ENCODE peak calls at places on chromosomes 2 and 18, in nine cellular contexts. P is A549; U is colonic mucosa; W is endodermal cell; F is CD8-positive, alpha-beta T cell; T is IMR-90; R is left lung; Z is adrenal gland; V is astrocyte. Q is an unnamed sample.

GRCh38 chr18:13377496-13377895 is 158.9 kb downstream of the LDLRAD4 start:
- DNase-seq in V (peak; percentile 18), U (no peak), F (no peak), Z (peak; percentile 40), R (no peak), P (no peak), W (peak; percentile 30), T (peak; percentile 13), Q (no peak)

GRCh38 chr2:109613922-109614714 is at the start of the genes SEPTIN10 and SOWAHC:
- DNase-seq in Z (peak; percentile 97), U (peak; percentile 94), R (peak; percentile 98), W (peak; percentile 99), V (peak; percentile 98), P (peak; percentile 63), F (peak; percentile 72), T (peak; percentile 99), Q (peak; percentile 94)

GRCh38 chr2:238082858-238083257 is 17.3 kb upstream of the ESPNL start:
- DNase-seq in Z (no peak), T (no peak), F (no peak), V (no peak), U (no peak), R (no peak), W (no peak), P (no peak), Q (no peak)

GRCh38 chr2:129923265-129924141 is 56.0 kb upstream of the RAB6C start:
- DNase-seq in P (no peak), U (no peak), V (peak; percentile 13), Z (peak; percentile 46), W (peak; percentile 95), R (no peak), T (peak; percentile 37), F (no peak), Q (peak; percentile 41)

GRCh38 chr18:62979172-62979571 is 263.8 kb downstream of the PHLPP1 start:
- DNase-seq in R (peak; percentile 58), U (no peak), F (no peak), T (peak; percentile 96), Z (no peak), P (no peak), W (no peak), V (peak; percentile 84), Q (no peak)

GRCh38 chr2:126908721-126909177 is 10.1 kb downstream of the TEX51 start:
- DNase-seq in T (no peak), U (peak; percentile 12), W (peak; percentile 53), R (no peak), V (no peak), P (no peak), Z (no peak), F (no peak), Q (no peak)

GRCh38 chr2:235330775-235331438 is 162.9 kb upstream of the AGAP1 start:
- DNase-seq in P (peak; percentile 76), T (peak; percentile 94), R (no peak), V (peak; percentile 96), F (no peak), U (no peak), W (no peak), Z (peak; percentile 63), Q (peak; percentile 85)

GRCh38 chr2:241111443-241111810 is 9.3 kb upstream of the MTERF4 start:
- DNase-seq in T (no peak), W (no peak), Z (no peak), F (peak; percentile 77), V (no peak), U (no peak), P (no peak), R (no peak), Q (no peak)

GRCh38 chr2:50754514-50754913 is 277.4 kb downstream of the NRXN1 start:
- DNase-seq in P (no peak), T (no peak), R (no peak), V (no peak), U (no peak), F (no peak), Z (no peak), W (no peak), Q (no peak)

GRCh38 chr2:172100080-172101007 is 2.4 kb downstream of the DLX2 start:
- DNase-seq in Z (no peak), U (no peak), R (no peak), W (peak; percentile 80), T (no peak), F (no peak), P (no peak), V (no peak), Q (no peak)

GRCh38 chr18:63817441-63818051 is 42.3 kb downstream of the SERPINB7 start:
- DNase-seq in F (no peak), U (no peak), W (no peak), T (peak; percentile 71), R (no peak), P (no peak), Z (no peak), V (peak; percentile 87), Q (no peak)

GRCh38 chr18:50272593-50272992 is 6.3 kb upstream of the CFAP53 start:
- DNase-seq in Z (no peak), V (no peak), F (no peak), P (no peak), W (no peak), T (no peak), U (no peak), R (no peak), Q (no peak)

GRCh38 chr2:23452853-23453420 is 68.0 kb downstream of the KLHL29 start:
- DNase-seq in R (no peak), W (no peak), T (peak; percentile 47), P (no peak), Z (no peak), V (peak; percentile 72), U (no peak), F (peak; percentile 73), Q (no peak)

GRCh38 chr2:151729837-151730236 is 4.4 kb downstream of the NEB start:
- DNase-seq in P (no peak), W (no peak), Z (no peak), V (no peak), U (no peak), R (no peak), F (no peak), T (no peak), Q (no peak)

GRCh38 chr18:55737266-55737665 is 149.3 kb upstream of the TCF4 start:
- DNase-seq in P (no peak), V (no peak), R (no peak), U (no peak), T (no peak), F (no peak), Z (no peak), W (no peak), Q (no peak)

GRCh38 chr2:160287476-160287875 is 87.4 kb upstream of the ITGB6 start:
- DNase-seq in P (no peak), V (no peak), F (no peak), Z (no peak), W (no peak), U (no peak), R (no peak), T (peak; percentile 66), Q (no peak)
- TF ChIP-seq CTCF in P (no peak), V (no peak), F (no peak), Z (no peak), W (no peak), U (no peak), R (no peak), T (no peak), Q (no peak)

DNA sequence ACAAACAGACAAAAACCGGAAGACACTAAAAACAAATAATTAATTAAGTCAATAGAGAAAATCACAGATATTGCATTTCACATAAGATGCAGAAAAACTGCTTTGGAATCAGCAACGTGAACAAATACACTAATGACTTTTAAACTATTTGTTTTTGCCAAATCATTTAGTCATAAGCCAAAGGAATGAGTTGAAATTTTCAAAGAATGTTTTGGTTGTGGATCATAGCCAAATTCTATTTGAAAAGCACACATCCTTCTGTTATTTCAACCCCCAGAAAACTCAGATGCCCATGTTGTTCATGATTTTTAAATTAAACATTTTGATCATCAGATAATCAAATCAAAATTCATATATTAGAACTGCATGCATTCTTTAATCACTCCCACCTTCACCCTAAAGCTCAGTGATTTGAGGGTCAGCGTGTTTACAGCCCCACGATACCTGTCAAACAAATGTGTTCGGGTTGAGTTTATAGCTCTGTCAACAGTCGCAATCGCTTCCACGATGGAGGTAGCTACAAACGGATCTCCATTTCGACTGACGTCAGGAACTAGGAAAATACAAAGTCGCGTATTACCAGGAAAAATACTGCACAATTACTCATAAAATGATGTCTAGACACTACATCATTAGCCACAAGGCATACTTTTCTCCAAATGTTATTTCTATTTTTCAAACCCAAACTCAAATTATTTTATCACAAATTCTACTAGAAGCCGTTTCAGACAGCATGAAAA is 90.2 kb downstream of the PXDN start:
- DNase-seq in P (no peak), R (no peak), V (peak; percentile 93), T (peak; percentile 87), Z (no peak), F (no peak), U (no peak), W (peak; percentile 26), Q (no peak)
- H3K27ac ChIP-seq in P (no peak overlapping the region), R (no peak overlapping the region), V (peak overlapping the region; percentile 99), T (peak overlapping the region; percentile 91), Z (peak overlapping the region; percentile 54), F (no peak overlapping the region), U (no peak overlapping the region), W (no peak overlapping the region), Q (no peak overlapping the region)

GRCh38 chr2:52178845-52179244 is 1146.9 kb upstream of the NRXN1 start:
- DNase-seq in Z (no peak), U (no peak), W (no peak), F (no peak), V (peak; percentile 16), R (no peak), T (peak; percentile 46), P (no peak), Q (no peak)

DNA sequence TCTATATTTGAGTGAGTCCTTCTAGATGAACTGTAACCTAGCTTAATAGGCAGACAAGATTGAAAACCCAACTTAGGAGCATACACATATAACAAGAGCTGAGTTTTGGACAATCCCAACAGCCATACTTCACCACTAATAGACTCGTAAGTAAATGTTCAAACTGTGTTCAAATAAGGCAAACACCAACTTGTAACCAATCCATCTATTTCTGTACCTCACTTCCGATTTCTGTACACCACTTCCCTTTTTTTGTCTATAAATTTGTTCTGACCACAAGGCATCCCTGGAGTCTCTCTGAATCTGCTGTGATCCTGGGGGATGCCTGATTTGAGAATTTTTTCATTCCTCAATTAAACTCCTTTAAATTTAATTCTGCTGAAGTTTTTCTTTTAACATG is 1149.1 kb upstream of the NRXN1 start:
- DNase-seq in U (no peak), V (no peak), R (no peak), F (no peak), P (no peak), Z (no peak), T (no peak), W (no peak), Q (no peak)
- TF ChIP-seq CTCF in U (no peak), V (no peak), R (no peak), F (no peak), P (no peak), Z (no peak), T (no peak), W (no peak), Q (no peak)

DNA sequence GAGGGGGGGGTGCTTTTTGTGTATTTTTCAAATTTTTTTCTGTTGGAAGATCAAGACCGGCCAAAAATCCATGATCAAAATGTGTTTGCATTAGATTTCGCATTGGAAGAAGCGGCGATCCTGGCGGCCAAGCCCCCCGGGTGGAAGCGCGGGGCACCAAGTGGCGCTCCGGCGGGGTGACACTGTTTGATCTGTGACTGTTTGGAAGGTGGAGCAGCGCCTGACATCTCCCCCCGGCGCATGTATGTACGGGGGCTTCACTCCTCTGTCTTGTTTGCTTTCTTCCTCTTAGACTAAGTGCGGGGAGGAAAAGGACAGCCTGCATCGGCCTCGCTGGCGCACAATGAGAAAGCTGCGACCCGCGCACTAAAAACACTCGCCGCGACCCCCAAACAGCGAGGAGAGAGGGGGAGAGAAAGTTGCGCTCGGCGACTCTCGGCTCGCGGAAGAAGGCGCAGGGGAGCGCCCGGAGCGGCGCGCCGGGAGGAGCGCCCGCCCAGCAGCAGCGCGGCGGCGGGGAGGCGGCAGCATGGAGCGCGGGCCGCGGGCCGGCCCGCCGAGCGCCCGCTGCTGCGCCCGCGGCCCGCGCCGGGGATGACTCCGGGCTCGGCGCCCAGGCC is 515 bp downstream of the TSHZ1 start:
- DNase-seq in P (no peak), Z (no peak), W (peak; percentile 62), V (no peak), U (peak; percentile 36), T (peak; percentile 18), R (no peak), F (peak; percentile 44), Q (no peak)
- H3K27ac ChIP-seq in P (peak overlapping the region; percentile 99), Z (peak overlapping the region; percentile 52), W (peak overlapping the region; percentile 39), V (peak overlapping the region; percentile 11), U (peak overlapping the region; percentile 99), T (peak overlapping the region; percentile 78), R (peak overlapping the region; percentile 95), F (peak overlapping the region; percentile 75), Q (peak overlapping the region; percentile 59)

Q was measured in foreskin keratinocyte.